ENCODE peak calls at places on chromosomes 3 and 15, in four cellular contexts. E is HepG2, L is GM12878, H is H1. I is an unnamed sample.

GRCh38 chr15:65856821-65857455 is 12.4 kb upstream of the RAB11A start:
- DNase-seq in E (peak), L (no peak), H (peak), I (peak)

GRCh38 chr3:192514081-192514753 is 213.1 kb downstream of the FGF12 start:
- DNase-seq in E (no peak), L (no peak), H (peak), I (peak)

GRCh38 chr3:116059421-116060096 is 385.7 kb downstream of the LSAMP start:
- DNase-seq in E (peak), L (no peak), H (no peak), I (peak)

GRCh38 chr3:189748046-189748445 is 116.9 kb downstream of the TP63 start:
- DNase-seq in E (no peak), L (no peak), H (no peak), I (no peak)

GRCh38 chr3:53250453-53250852 is 5.4 kb downstream of the TKT start:
- DNase-seq in E (no peak), L (no peak), H (no peak), I (no peak)

GRCh38 chr3:99915911-99916310 is 98.2 kb downstream of the CMSS1 start:
- DNase-seq in E (no peak), L (no peak), H (no peak), I (no peak)

GRCh38 chr3:64530434-64531049 is 157.3 kb downstream of the ADAMTS9 start:
- DNase-seq in E (peak), L (no peak), H (peak), I (peak)

GRCh38 chr15:36406366-36406765 is 173.1 kb upstream of the CDIN1 start:
- DNase-seq in E (no peak), L (no peak), H (no peak), I (no peak)

GRCh38 chr15:87971076-87971475 is 285.5 kb downstream of the NTRK3 start:
- DNase-seq in E (no peak), L (no peak), H (no peak), I (no peak)

GRCh38 chr3:161316006-161316689 is 55.2 kb downstream of the SPTSSB start:
- DNase-seq in E (no peak), L (no peak), H (no peak), I (no peak)

GRCh38 chr15:32688151-32688639 is 29.6 kb upstream of the GREM1 start:
- DNase-seq in E (peak), L (no peak), H (no peak), I (no peak)

GRCh38 chr3:166829896-166830295 is 550.2 kb downstream of the ZBBX start:
- DNase-seq in E (peak), L (no peak), H (no peak), I (no peak)

GRCh38 chr3:29919551-29919950 is 638.7 kb downstream of the RBMS3 start:
- DNase-seq in E (no peak), L (no peak), H (no peak), I (no peak)

GRCh38 chr3:30700702-30701321 is 94.4 kb downstream of the TGFBR2 start:
- DNase-seq in E (no peak), L (no peak), H (no peak), I (no peak)

GRCh38 chr3:107284570-107284969 is 92.7 kb upstream of the CCDC54 start:
- DNase-seq in E (no peak), L (no peak), H (no peak), I (no peak)

GRCh38 chr15:91132079-91132478 is 32.0 kb downstream of the SV2B start:
- DNase-seq in E (peak), L (no peak), H (no peak), I (no peak)

GRCh38 chr3:50241163-50241562 is 5.2 kb downstream of the GNAI2 start:
- DNase-seq in E (no peak), L (no peak), H (peak), I (peak)

GRCh38 chr15:40043927-40044716 is 5.1 kb upstream of the SRP14 start:
- DNase-seq in E (no peak), L (no peak), H (no peak), I (no peak)

GRCh38 chr15:50228866-50229265 is 36.7 kb downstream of the HDC start:
- DNase-seq in E (no peak), L (no peak), H (no peak), I (no peak)

GRCh38 chr15:63450884-63451225 is 53.5 kb upstream of the USP3 start:
- DNase-seq in E (no peak), L (no peak), H (no peak), I (no peak)

GRCh38 chr3:151880326-151880725 is 6.9 kb downstream of the SUCNR1 start:
- DNase-seq in E (no peak), L (no peak), H (no peak), I (no peak)

GRCh38 chr3:62604301-62604700 is 231.0 kb upstream of the FEZF2 start:
- DNase-seq in E (no peak), L (no peak), H (no peak), I (no peak)

GRCh38 chr3:52394751-52395502 is 50.0 kb downstream of the SEMA3G start:
- DNase-seq in E (no peak), L (no peak), H (no peak), I (no peak)

GRCh38 chr3:112351823-112352222 is 18.9 kb downstream of the CD200 start:
- DNase-seq in E (no peak), L (no peak), H (no peak), I (no peak)

GRCh38 chr15:79522656-79523055 is 90.5 kb downstream of the MINAR1 start:
- DNase-seq in E (no peak), L (no peak), H (no peak), I (no peak)

GRCh38 chr3:52401021-52401420 is 43.9 kb downstream of the SEMA3G start:
- DNase-seq in E (no peak), L (no peak), H (no peak), I (no peak)

GRCh38 chr15:85785887-85786777 is 8.6 kb downstream of the KLHL25 start:
- DNase-seq in E (peak), L (no peak), H (no peak), I (no peak)

GRCh38 chr3:141000691-141001090 is 50.5 kb upstream of the SPSB4 start:
- DNase-seq in E (peak), L (no peak), H (no peak), I (no peak)

GRCh38 chr15:77527831-77528231 is 104.9 kb downstream of the LINGO1 start:
- DNase-seq in E (no peak), L (no peak), H (no peak), I (no peak)

GRCh38 chr15:59751552-59752413 is 62.7 kb upstream of the BNIP2 start:
- DNase-seq in E (peak), L (no peak), H (no peak), I (peak)

GRCh38 chr15:67380921-67381320 is 126.3 kb downstream of the IQCH start:
- DNase-seq in E (no peak), L (no peak), H (no peak), I (no peak)

GRCh38 chr3:82100378-82100777 is 338.9 kb upstream of the GBE1 start:
- DNase-seq in E (peak), L (no peak), H (no peak), I (no peak)

GRCh38 chr3:134366221-134366927 is 7.9 kb downstream of the AMOTL2 start:
- DNase-seq in E (no peak), L (no peak), H (no peak), I (no peak)

GRCh38 chr3:113968986-113969385 is 21.2 kb downstream of the ZDHHC23 start:
- DNase-seq in E (peak), L (no peak), H (no peak), I (no peak)

GRCh38 chr15:69451951-69452701 is 492 bp upstream of the RPLP1 start:
- DNase-seq in E (peak), L (no peak), H (no peak), I (no peak)

GRCh38 chr15:52191207-52191606 is at the start of gene GNB5:
- DNase-seq in E (no peak), L (no peak), H (no peak), I (no peak)

GRCh38 chr3:121488628-121489027 is 57.2 kb downstream of the POLQ start:
- DNase-seq in E (no peak), L (no peak), H (no peak), I (no peak)

GRCh38 chr3:121481116-121481895 is 64.5 kb downstream of the POLQ start:
- DNase-seq in E (no peak), L (no peak), H (no peak), I (no peak)

GRCh38 chr3:121477589-121477988 is 68.2 kb downstream of the POLQ start:
- DNase-seq in E (no peak), L (no peak), H (no peak), I (peak)

GRCh38 chr3:121482651-121483050 is 63.1 kb downstream of the POLQ start:
- DNase-seq in E (no peak), L (no peak), H (no peak), I (no peak)

DNA sequence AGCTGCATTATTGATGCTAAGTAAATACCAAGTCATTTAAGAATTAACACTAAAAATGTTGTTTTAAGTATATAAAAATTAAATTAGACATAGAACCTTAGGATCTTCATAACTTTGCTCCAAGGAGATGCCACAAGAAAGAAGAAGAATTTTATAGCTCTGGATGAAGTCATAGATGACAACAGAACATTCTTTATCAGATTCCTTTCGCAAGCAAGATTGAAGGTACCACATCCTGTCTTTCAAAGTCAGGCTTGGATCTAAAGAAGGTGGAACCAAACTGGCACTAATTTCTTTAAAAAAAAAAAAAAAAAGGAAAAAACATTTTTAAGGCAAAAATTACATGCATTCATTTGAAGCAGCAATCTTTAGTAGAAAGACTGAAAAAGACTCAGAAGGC is 62.5 kb downstream of the POLQ start:
- DNase-seq in E (no peak), L (no peak), H (no peak), I (no peak)
- TF ChIP-seq ZNF274 in E (no peak), L (no peak), H (no peak), I (no peak)

GRCh38 chr3:89353465-89353864 is 246.0 kb downstream of the EPHA3 start:
- DNase-seq in E (no peak), L (no peak), H (no peak), I (no peak)
- TF ChIP-seq SUZ12 in E (no peak), L (no peak), H (no peak), I (no peak)

GRCh38 chr3:126973814-126974213 is 9.1 kb upstream of the PLXNA1 start:
- DNase-seq in E (no peak), L (no peak), H (no peak), I (no peak)

GRCh38 chr3:126970921-126971320 is 12.0 kb upstream of the PLXNA1 start:
- DNase-seq in E (no peak), L (no peak), H (no peak), I (no peak)

GRCh38 chr3:126972866-126973265 is 10.0 kb upstream of the PLXNA1 start:
- DNase-seq in E (no peak), L (no peak), H (no peak), I (no peak)

GRCh38 chr3:126970101-126970500 is 12.8 kb upstream of the PLXNA1 start:
- DNase-seq in E (no peak), L (no peak), H (no peak), I (no peak)

GRCh38 chr3:126971891-126972351 is 11.0 kb upstream of the PLXNA1 start:
- DNase-seq in E (no peak), L (no peak), H (no peak), I (no peak)
- TF ChIP-seq ZNF274 in E (no peak), L (no peak), H (no peak), I (no peak)

GRCh38 chr3:76321615-76322014 is 536.3 kb upstream of the ZNF717 start:
- DNase-seq in E (no peak), L (no peak), H (no peak), I (no peak)
- TF ChIP-seq SUZ12 in E (no peak), L (no peak), H (no peak), I (no peak)

DNA sequence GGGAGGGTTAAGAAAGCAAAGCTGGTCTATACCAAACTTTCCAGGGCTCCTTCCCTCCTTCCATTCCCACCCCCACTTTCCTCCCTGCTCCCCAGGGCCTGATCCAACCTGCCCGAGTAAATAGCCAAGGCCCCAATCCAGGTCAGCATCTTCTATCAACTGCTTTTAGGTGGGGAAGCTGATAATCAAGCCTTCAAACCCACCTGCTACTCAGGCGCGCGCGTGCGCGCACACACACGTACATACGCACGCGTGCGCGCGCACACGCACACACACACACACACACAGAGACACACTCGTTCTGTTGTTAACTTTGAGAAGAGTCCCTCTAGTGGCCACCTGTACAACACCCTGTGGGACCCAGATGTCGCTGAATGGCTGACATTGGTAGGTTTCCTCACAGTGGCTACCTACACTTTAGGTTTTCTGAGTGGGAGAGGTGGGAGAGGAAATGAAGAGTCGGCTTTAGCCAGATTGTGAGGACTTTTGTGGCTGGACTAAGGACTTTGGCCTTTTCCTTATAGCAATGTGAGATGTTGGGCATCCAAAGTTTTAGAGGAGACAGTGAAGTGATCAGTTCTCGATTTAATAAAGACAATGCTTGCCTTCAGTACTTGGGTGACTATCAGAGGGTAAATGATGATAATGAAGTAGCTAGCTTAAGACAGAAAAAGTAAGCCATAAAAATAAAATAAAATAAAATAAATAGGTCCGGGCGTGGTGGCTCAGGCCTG is 179.9 kb upstream of the C2CD4B start:
- DNase-seq in E (peak), L (peak), H (peak), I (peak)
- TF ChIP-seq ZNF274 in E (no peak), L (no peak), H (no peak), I (no peak)

GRCh38 chr3:101574388-101575156 is 592 bp downstream of the PCNP start:
- DNase-seq in E (peak), L (peak), H (peak), I (peak)
- TF ChIP-seq SUZ12 in E (no peak), L (no peak), H (no peak), I (no peak)

GRCh38 chr3:11240496-11240895 is 31.7 kb upstream of the ATG7 start:
- DNase-seq in E (no peak), L (no peak), H (no peak), I (no peak)

GRCh38 chr3:11236588-11237461 is 35.4 kb upstream of the ATG7 start:
- DNase-seq in E (peak), L (no peak), H (peak), I (peak)

GRCh38 chr3:11239796-11240195 is 32.4 kb upstream of the ATG7 start:
- DNase-seq in E (no peak), L (no peak), H (no peak), I (no peak)

GRCh38 chr3:11238880-11239279 is 33.3 kb upstream of the ATG7 start:
- DNase-seq in E (no peak), L (no peak), H (no peak), I (no peak)

DNA sequence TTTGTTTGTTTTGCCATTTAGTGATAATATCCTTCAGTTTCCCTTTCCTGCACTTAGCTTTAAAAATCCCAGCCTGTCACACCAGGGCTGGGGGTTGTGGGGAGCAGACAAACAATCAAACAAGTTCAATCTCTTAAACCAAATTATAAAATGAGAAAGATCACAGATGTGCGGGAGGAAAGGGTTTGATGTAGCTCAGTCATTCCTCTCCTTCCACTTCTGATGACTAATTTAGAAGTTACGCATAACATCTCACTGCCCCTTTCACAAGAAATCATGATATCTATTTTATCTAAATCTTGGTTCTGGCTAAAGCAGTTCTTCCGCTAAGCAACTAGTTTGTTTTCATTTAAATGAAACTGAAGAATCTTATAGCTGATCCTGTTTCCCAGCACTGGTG is 34.1 kb upstream of the ATG7 start:
- DNase-seq in E (no peak), L (no peak), H (no peak), I (no peak)
- TF ChIP-seq ZNF274 in E (no peak), L (no peak), H (no peak), I (no peak)

GRCh38 chr3:196122688-196123046 is 40.8 kb upstream of the TFRC start:
- DNase-seq in E (no peak), L (no peak), H (no peak), I (no peak)

GRCh38 chr3:196124608-196125007 is 42.7 kb upstream of the TFRC start:
- DNase-seq in E (no peak), L (no peak), H (no peak), I (no peak)

GRCh38 chr3:196122021-196122687 is 40.3 kb upstream of the TFRC start:
- DNase-seq in E (peak), L (no peak), H (no peak), I (no peak)

GRCh38 chr3:196117809-196118208 is 35.9 kb upstream of the TFRC start:
- DNase-seq in E (no peak), L (no peak), H (no peak), I (no peak)

DNA sequence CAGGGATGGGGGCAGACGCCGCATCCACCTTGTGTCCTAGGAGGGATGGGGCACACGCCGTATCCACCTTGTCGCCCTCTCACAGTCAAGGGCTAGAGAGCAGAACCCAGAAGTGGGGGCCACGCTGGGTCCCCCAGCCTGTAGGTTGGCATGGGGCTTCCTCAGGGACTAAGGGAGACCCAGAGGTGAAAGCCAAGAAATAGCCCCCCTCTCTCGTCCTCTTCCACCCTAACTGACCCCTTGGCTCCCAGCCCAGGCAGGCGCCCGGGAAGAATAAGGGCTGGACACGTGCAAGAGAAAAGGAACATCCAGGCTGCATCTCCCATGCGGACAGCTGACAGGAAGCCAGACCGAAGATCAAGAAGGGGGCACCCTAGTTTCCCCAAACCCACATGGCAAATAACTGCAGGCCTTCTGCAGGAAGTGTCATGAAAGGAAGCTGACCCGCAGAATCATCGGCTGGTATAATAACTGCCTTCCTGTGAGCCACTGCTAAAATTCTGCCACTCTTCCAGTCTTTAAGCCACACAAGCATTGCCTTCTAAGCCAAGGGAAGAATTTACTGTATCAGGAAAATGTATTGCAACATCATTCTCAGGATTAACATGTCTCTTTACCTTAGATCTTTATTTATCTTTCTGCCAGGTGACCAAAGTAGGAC is 38.5 kb upstream of the TFRC start:
- DNase-seq in E (no peak), L (no peak), H (no peak), I (no peak)
- TF ChIP-seq SUZ12 in E (no peak), L (no peak), H (no peak), I (no peak)

DNA sequence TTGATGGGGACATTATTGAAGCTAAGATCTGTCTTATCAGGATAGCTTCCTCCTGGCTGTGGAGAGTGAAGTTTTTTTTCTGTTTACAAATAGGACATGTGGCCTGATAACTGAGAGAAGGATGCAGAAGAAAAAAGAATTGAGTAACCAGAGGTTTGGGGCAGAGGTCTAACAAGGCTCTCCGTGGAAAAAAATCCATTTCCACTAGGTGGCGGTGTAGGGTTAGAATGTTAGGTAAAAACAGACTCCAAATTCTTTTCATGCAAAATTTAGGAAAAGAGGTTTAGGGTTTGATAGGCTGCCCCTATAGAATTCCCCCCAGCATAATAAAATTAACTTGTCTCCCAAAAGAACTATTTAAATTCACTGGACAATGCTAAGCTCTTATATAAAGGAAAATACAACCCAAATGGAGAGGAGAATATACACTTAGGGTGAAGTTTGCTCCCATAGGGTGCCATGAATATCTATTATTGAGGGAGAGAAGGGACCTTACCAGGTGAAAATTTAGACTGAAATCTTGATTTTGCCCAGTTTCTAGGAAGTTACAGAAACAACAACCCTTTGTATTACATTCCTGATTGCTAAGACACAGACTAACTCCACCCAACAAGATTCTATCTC is 1560.4 kb downstream of the OTOL1 start:
- DNase-seq in E (peak), L (no peak), H (peak), I (peak)
- TF ChIP-seq ZNF274 in E (no peak), L (no peak), H (no peak), I (no peak)